ENCODE peak calls at places on chromosome 3, in nine cellular contexts. N is A549, U is GM23338, T is SK-N-SH, Y is HepG2, A is K562, K is HL-60, L is HCT116, W is GM12878. M is an unnamed sample.

GRCh38 chr3:149452036-149452435 is 22.5 kb upstream of the TM4SF4 start:
- DNase-seq in A (no peak), U (peak), T (no peak), W (no peak), Y (no peak), N (no peak), K (no peak), L (no peak), M (no peak)

GRCh38 chr3:179981646-179982045 is 55.1 kb downstream of the PEX5L start:
- DNase-seq in A (no peak), Y (no peak), T (no peak), W (no peak), N (no peak), U (no peak), K (no peak), L (no peak), M (no peak)

GRCh38 chr3:194197396-194197960 is 61.5 kb downstream of the HES1 start:
- DNase-seq in Y (no peak), U (no peak), L (no peak), A (no peak), T (no peak), N (no peak), K (no peak), W (no peak), M (no peak)

GRCh38 chr3:53196575-53197407 is 35.8 kb downstream of the PRKCD start:
- DNase-seq in K (peak), A (peak), N (no peak), T (peak), L (peak), W (peak), U (peak), Y (peak), M (no peak)

GRCh38 chr3:66053009-66053782 is 14.5 kb upstream of the MAGI1 start:
- DNase-seq in U (no peak), Y (no peak), W (no peak), T (no peak), K (no peak), A (no peak), L (no peak), N (no peak), M (no peak)

GRCh38 chr3:98331329-98331728 is 22.3 kb upstream of the OR5K4 start:
- DNase-seq in K (no peak), L (no peak), Y (no peak), A (no peak), T (no peak), N (no peak), U (no peak), W (no peak), M (no peak)

GRCh38 chr3:44117239-44117638 is 124.4 kb upstream of the TOPAZ1 start:
- DNase-seq in Y (no peak), W (no peak), K (no peak), L (no peak), A (no peak), U (peak), T (no peak), N (no peak), M (no peak)

GRCh38 chr3:43138488-43139231 is 32.8 kb upstream of the POMGNT2 start:
- DNase-seq in A (no peak), T (no peak), Y (no peak), K (no peak), W (no peak), N (no peak), L (no peak), U (no peak), M (no peak)

GRCh38 chr3:143134446-143134845 is 14.9 kb downstream of the CHST2 start:
- DNase-seq in A (no peak), T (no peak), L (no peak), Y (no peak), W (no peak), K (no peak), U (no peak), N (no peak), M (no peak)

GRCh38 chr3:37862712-37863551 is 1.3 kb downstream of the CTDSPL start:
- DNase-seq in N (no peak), Y (peak), A (no peak), K (no peak), L (no peak), W (no peak), U (peak), T (no peak), M (no peak)

DNA sequence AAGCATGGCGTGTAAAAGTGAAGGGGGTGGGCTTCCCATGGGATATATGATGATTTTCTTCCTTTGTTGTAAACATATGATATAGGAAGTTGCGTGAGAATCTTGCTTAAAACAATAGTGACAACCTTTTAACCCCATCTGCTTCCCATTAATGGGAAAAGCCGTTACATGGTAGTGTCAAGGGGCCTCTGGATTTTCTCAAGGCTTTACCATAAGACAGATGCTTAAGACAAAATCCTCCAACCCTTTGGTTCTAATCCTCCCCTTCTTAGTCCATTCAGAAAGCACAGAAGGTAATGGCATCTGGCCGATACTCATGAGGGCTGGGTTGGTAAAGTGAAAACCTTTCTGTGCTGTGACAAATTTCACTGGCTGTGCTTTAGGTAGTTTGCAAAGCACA is 25.0 kb downstream of the DPH3 start:
- DNase-seq in N (no peak), Y (no peak), L (no peak), K (no peak), T (no peak), U (no peak), A (no peak), W (no peak), M (no peak)
- TF ChIP-seq REST in N (no peak), Y (no peak), L (no peak), K (no peak), T (no peak), U (no peak), A (no peak), W (no peak), M (no peak)

GRCh38 chr3:159884661-159885402 is 103.8 kb upstream of the IL12A start:
- DNase-seq in K (no peak), Y (peak), A (peak), U (peak), W (no peak), L (no peak), T (peak), N (peak), M (peak)
- TF ChIP-seq REST in K (no peak), Y (no peak), A (no peak), U (no peak), W (no peak), L (no peak), T (no peak), N (no peak), M (no peak)

GRCh38 chr3:153052096-153052460 is 109.9 kb upstream of the RAP2B start:
- DNase-seq in W (no peak), T (no peak), K (no peak), Y (peak), U (no peak), A (peak), L (peak), N (peak), M (peak)
- TF ChIP-seq REST in W (no peak), T (no peak), K (no peak), Y (no peak), U (no peak), A (no peak), L (no peak), N (no peak), M (no peak)

DNA sequence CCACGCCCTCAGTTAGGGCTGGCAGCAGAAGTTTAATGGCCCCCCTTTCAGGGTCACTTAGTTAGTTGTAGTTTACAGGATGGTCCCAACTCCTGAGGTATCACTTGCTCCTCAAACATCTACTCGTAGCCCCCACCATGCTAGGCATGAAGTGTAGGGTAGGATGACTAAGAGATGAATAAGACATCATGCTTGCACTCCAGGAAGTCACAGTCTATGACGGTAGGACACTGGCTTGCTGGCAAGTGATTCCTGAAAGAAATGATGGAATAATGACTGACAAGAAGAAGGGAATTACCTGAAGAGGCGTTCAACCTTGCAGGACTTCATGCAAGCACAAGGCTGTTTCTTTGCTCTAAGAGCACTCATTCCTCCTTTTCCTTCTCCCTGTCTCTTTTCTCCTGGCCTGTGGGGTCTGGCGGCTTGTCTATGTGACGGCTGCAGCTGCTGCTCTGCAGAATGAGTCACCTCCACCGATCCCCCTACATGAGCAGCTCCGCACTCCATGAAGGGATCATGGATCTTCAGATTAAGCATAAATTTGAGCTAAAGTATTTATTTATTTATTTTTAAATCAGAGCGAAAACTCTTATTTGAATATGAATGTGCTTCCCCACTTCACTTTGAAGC is 82.9 kb upstream of the BOC start:
- DNase-seq in N (peak), W (no peak), U (no peak), K (no peak), T (no peak), Y (no peak), A (no peak), L (no peak), M (no peak)
- TF ChIP-seq REST in N (no peak), W (no peak), U (no peak), K (no peak), T (no peak), Y (no peak), A (no peak), L (no peak), M (no peak)

M was measured in Panc1.